ENCODE peak calls at places on chromosomes 4 and X, in five cellular contexts. K, W, Q, N and O are unnamed samples. For H3K4me1, the result is how much of the 10 kb centered on the place peaks cover.

GRCh38 chr4:76718806-76719205 is 179.1 kb downstream of the SOWAHB start:
- DNase-seq in W (no peak), Q (no peak), K (no peak), N (no peak), O (no peak)

GRCh38 chrX:135740683-135741149 is 27.3 kb downstream of the CT45A3 start:
- DNase-seq in N (no peak), K (no peak), W (peak), Q (no peak), O (no peak)

GRCh38 chrX:23369037-23369436 is 34.4 kb downstream of the PTCHD1 start:
- DNase-seq in W (no peak), K (no peak), N (no peak), Q (no peak), O (no peak)

GRCh38 chrX:117138070-117138469 is 675.3 kb upstream of the CT83 start:
- DNase-seq in K (no peak), Q (no peak), N (no peak), W (no peak), O (no peak)

GRCh38 chr4:89712141-89712540 is 124.8 kb downstream of the SNCA start:
- DNase-seq in N (peak), Q (no peak), K (peak), W (peak), O (no peak)

GRCh38 chr4:47466061-47466785 is 2.7 kb upstream of the COMMD8 start:
- DNase-seq in Q (no peak), N (no peak), W (no peak), K (no peak), O (no peak)

GRCh38 chrX:143854006-143854405 is 29.9 kb upstream of the UBE2NL start:
- DNase-seq in N (peak), W (no peak), Q (no peak), K (peak), O (no peak)

GRCh38 chr4:38190717-38191178 is 230.6 kb downstream of the PTTG2 start:
- DNase-seq in W (peak), Q (no peak), K (peak), N (peak), O (no peak)

GRCh38 chrX:11363069-11363594 is 69.9 kb downstream of the AMELX start:
- DNase-seq in W (no peak), Q (no peak), N (no peak), K (no peak), O (no peak)

GRCh38 chr4:185254434-185254833 is 45.0 kb downstream of the SNX25 start:
- DNase-seq in N (no peak), K (peak), Q (no peak), W (no peak), O (no peak)

GRCh38 chrX:108726748-108727147 is 9.6 kb downstream of the IRS4 start:
- DNase-seq in W (no peak), N (no peak), K (no peak), Q (no peak), O (no peak)
- H3K4me1 ChIP-seq in W (under half), N (under half), K (under half), Q (under half), O (under half)

GRCh38 chr4:40303751-40304150 is 31.4 kb upstream of the CHRNA9 start:
- DNase-seq in W (no peak), N (no peak), K (no peak), Q (no peak), O (no peak)

GRCh38 chr4:40301592-40301991 is 33.5 kb upstream of the CHRNA9 start:
- DNase-seq in W (no peak), N (no peak), K (no peak), Q (no peak), O (no peak)

GRCh38 chr4:40300371-40301162 is 34.6 kb upstream of the CHRNA9 start:
- DNase-seq in K (no peak), Q (no peak), N (no peak), W (no peak), O (no peak)

GRCh38 chr4:40299126-40299525 is 36.0 kb upstream of the CHRNA9 start:
- DNase-seq in K (no peak), N (no peak), Q (no peak), W (no peak), O (no peak)

GRCh38 chr4:40299704-40300336 is 35.3 kb upstream of the CHRNA9 start:
- DNase-seq in Q (no peak), W (no peak), N (no peak), K (no peak), O (no peak)
- H3K4me1 ChIP-seq in Q (under half), W (under half), N (under half), K (under half), O (under half)

DNA sequence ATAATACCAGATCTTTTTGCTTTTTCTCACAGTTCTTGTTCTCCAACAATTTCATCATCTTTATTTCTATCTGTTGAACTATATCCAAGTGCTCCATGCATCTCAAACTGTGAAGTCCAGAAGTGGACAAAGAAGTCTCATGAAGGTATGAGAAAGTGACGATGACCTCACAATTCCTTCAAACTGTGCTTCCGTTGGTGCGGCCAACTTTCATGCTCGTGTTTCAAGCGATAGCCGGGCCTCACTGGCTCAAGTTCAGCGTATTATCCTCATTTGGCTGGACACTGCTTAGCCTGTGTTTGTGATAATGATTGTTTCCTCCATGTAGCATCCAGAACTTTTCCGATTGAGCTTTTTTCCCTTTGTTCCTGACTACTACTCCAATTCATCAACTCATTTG is 143.1 kb downstream of the PALLD start:
- DNase-seq in K (no peak), Q (no peak), N (no peak), W (no peak), O (no peak)
- H3K4me1 ChIP-seq in K (under half), Q (under half), N (under half), W (half or more), O (under half)

GRCh38 chr4:39427477-39428119 is 20.9 kb downstream of the KLB start:
- DNase-seq in K (no peak), Q (no peak), W (no peak), N (no peak), O (no peak)
- H3K4me1 ChIP-seq in K (under half), Q (under half), W (under half), N (under half), O (under half)

DNA sequence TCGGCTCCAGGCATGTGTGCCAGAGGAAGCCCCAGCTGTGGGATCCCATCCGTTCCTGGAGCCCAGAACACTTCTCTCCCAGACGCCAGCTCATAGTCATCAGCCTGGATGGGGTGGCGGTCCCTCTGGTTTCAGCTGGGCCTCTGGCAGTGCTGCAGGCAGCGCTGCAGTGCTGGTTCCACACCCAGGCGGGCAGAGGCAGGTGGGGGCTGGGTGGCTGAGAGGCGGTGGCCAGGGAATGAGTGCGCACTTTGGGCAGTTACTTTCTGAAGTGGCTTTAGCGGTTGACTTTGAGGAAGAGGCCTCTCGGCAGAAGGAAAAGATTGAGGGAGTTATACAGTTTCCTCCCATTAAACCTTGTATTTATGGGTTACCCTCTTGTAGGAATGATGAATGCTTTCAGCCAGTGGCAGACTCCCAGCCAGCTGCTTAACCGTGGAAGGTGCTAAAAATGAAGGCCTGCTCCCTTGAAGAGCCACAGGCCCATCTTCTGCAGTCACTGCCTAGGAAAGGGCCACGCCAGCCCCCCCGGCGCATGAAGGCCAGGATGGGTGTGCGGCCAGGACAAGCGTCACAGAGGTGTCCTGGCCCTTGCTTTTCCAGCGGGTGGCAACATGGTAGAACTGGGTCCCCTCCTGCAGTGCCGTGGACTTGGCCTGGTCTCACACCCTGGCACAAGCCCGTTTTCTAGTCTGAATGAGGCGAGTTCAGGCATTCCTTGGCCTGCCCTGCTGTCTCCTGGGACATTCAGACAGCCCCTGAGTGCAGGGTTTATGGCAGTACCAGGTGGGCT is 9.9 kb downstream of the TADA2B start:
- DNase-seq in W (peak), K (no peak), N (peak), Q (no peak), O (peak)
- H3K4me1 ChIP-seq in W (under half), K (under half), N (under half), Q (under half), O (under half)

GRCh38 chr4:8402640-8403039 is 37.9 kb downstream of the ACOX3 start:
- DNase-seq in N (no peak), W (peak), Q (no peak), K (no peak), O (peak)

GRCh38 chr4:8405516-8405875 is 35.0 kb downstream of the ACOX3 start:
- DNase-seq in K (no peak), N (no peak), W (no peak), Q (no peak), O (no peak)

GRCh38 chr4:8404791-8405515 is 35.6 kb downstream of the ACOX3 start:
- DNase-seq in K (no peak), N (no peak), Q (no peak), W (no peak), O (no peak)

GRCh38 chr4:8403173-8403753 is 37.3 kb downstream of the ACOX3 start:
- DNase-seq in Q (peak), W (peak), K (peak), N (peak), O (peak)

DNA sequence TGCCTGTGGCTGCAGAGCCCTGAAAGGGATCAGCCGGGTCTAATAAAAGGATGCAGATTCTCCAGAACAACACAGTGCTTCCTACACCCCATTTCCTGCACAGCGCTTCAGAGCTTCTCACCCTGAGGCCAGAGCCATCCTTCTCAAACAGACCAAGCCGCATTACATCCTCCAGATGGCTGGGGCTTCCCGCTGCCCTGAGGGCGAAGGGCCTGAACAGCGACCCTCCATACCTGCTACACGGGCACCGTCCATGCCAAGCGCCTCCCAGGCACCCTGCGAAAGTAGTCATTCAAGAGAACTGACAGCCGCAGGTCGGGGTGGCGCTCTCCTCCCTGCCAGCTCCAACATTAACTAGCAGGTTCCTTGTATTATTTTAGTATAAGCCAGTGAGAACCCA is 36.5 kb downstream of the ACOX3 start:
- DNase-seq in Q (no peak), N (no peak), K (no peak), W (no peak), O (peak)
- H3K4me1 ChIP-seq in Q (under half), N (under half), K (under half), W (under half), O (under half)

GRCh38 chr4:31104033-31104432 is 383.9 kb downstream of the PCDH7 start:
- DNase-seq in K (peak), W (no peak), N (peak), Q (no peak), O (no peak)

GRCh38 chr4:31106419-31106818 is 386.2 kb downstream of the PCDH7 start:
- DNase-seq in W (no peak), N (no peak), Q (no peak), K (no peak), O (no peak)

GRCh38 chr4:31097999-31098398 is 377.8 kb downstream of the PCDH7 start:
- DNase-seq in Q (no peak), W (no peak), N (no peak), K (no peak), O (no peak)

GRCh38 chr4:31104596-31104995 is 384.4 kb downstream of the PCDH7 start:
- DNase-seq in Q (no peak), W (no peak), N (peak), K (no peak), O (no peak)

DNA sequence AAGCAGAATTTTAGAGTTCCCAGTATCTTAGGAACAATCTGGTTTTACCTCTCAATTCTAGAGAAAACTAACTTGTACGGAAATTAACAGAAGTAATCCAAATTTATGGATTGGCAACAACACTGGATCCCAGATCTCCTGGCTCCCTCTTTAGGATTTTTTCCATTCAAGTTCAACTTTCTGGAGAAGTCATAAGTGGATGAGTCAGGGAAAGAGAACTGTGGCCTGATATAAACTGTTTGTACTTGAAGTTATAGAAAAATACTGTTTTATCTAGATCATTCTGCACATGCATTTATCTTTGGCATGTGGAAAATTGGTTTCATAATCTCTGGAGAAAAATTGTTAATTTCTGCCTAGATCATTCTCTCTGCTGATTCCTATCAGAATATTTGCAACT is 380.4 kb downstream of the PCDH7 start:
- DNase-seq in Q (no peak), K (peak), N (peak), W (no peak), O (no peak)
- H3K4me1 ChIP-seq in Q (under half), K (under half), N (under half), W (under half), O (under half)

DNA sequence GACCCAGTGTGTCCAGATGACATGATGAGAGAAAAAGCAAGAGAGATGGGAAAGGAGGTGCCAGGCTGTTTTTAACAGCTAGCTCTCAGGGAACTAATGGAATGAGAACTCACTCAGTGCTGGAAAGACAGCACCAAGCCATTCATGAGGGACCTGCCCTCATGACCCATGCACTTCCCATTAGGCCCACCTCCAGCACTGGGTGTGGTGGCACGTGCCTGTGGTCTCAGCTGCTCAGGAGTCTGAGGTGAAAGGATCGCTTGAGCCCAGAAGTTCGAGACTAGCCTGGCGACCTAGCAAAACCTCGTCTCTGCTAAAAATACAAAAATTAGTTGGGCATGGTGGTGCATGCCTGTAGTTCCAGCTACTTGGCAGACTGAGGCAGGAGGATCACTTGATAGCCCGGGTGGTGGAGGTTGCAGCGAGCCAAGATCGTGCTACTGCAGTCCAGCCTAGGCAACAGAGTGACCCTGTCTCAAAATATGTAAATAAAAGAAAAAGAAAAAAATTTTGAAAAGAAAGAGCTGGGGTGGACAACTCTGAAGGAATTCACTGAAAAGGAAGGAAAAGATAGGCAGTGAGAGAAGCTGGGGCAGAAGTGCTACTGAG is 50.9 kb downstream of the FAM193A start:
- DNase-seq in K (peak), Q (no peak), W (peak), N (no peak), O (no peak)
- H3K4me1 ChIP-seq in K (under half), Q (under half), W (under half), N (under half), O (half or more)

DNA sequence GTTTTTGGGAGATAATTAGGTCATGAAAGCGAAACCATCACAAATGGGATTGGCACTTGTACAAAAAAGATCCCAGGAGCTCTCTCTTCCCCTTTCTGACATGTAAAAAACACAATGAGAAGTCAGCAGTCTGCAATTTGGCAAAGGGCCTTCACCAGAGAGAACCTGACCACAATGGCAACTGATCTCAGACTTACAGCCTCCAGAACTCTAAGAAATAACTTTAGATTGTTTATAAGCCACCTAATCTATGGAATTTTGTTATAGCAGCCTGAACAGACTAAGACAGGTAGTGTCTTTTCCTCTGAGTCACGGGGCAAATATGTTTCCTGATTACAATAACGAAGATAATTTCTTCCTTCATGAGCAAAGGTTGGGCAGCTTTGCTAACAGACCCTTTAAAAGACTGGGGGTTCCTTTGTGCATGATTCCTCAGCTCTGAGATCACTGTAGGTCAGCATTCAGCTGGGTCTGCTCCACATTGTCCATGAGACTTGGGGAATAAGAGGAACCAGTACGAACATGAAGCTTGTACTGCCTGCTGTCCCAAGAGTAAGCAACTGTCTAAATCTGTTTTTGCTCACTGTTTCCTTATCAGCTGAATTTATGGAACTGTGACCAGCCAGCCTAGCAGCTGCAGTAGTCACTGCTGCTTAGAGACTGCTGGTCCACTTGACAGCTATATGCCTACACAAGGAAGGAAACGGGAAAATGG is 191.7 kb downstream of the ANAPC10 start:
- DNase-seq in N (no peak), W (no peak), Q (no peak), K (peak), O (no peak)
- H3K4me1 ChIP-seq in N (under half), W (under half), Q (under half), K (under half), O (under half)